ENCODE peak calls at places on chromosomes 7 and 10, in nine cellular contexts. One of them, this sample, is unnamed.

GRCh38 chr7:111676811-111677210 is 114.5 kb upstream of the IMMP2L start:
- DNase-seq in GM23338: no peak
- DNase-seq in naive B cell: no peak
- DNase-seq in fibroblast of mammary gland: no peak
- DNase-seq in NCI-H2029: no peak
- DNase-seq in amniotic stem cell: no peak
- DNase-seq in activated T-cell treated with anti-CD3 and anti-CD28 coated beads for 24 hours: no peak
- DNase-seq in CD4-positive, alpha-beta T cell: no peak
- DNase-seq in H7: no peak
- DNase-seq in this sample: no peak

GRCh38 chr10:3395041-3395440 is 222.5 kb upstream of the PITRM1 start:
- DNase-seq in H7: no peak
- DNase-seq in amniotic stem cell: no peak
- DNase-seq in CD4-positive, alpha-beta T cell: no peak
- DNase-seq in naive B cell: no peak
- DNase-seq in NCI-H2029: no peak
- DNase-seq in activated T-cell treated with anti-CD3 and anti-CD28 coated beads for 24 hours: no peak
- DNase-seq in GM23338: no peak
- DNase-seq in fibroblast of mammary gland: no peak
- DNase-seq in this sample: no peak

GRCh38 chr10:5070648-5071410 is 23.4 kb upstream of the AKR1C3 start:
- DNase-seq in fibroblast of mammary gland: peak; percentile 61
- DNase-seq in CD4-positive, alpha-beta T cell: no peak
- DNase-seq in amniotic stem cell: no peak
- DNase-seq in GM23338: no peak
- DNase-seq in naive B cell: no peak
- DNase-seq in H7: no peak
- DNase-seq in NCI-H2029: no peak
- DNase-seq in activated T-cell treated with anti-CD3 and anti-CD28 coated beads for 24 hours: no peak
- DNase-seq in this sample: peak; percentile 30

GRCh38 chr7:19268737-19269136 is 123.5 kb upstream of the FERD3L start:
- DNase-seq in amniotic stem cell: no peak
- DNase-seq in GM23338: no peak
- DNase-seq in fibroblast of mammary gland: peak; percentile 30
- DNase-seq in H7: no peak
- DNase-seq in CD4-positive, alpha-beta T cell: no peak
- DNase-seq in NCI-H2029: no peak
- DNase-seq in naive B cell: no peak
- DNase-seq in activated T-cell treated with anti-CD3 and anti-CD28 coated beads for 24 hours: no peak
- DNase-seq in this sample: peak; percentile 49

GRCh38 chr10:33413093-33413442 is 78.6 kb upstream of the NRP1 start:
- DNase-seq in amniotic stem cell: no peak
- DNase-seq in GM23338: no peak
- DNase-seq in fibroblast of mammary gland: no peak
- DNase-seq in H7: no peak
- DNase-seq in NCI-H2029: no peak
- DNase-seq in activated T-cell treated with anti-CD3 and anti-CD28 coated beads for 24 hours: no peak
- DNase-seq in naive B cell: no peak
- DNase-seq in CD4-positive, alpha-beta T cell: no peak
- DNase-seq in this sample: no peak

GRCh38 chr10:43299579-43299978 is 32.7 kb upstream of the RASGEF1A start:
- DNase-seq in GM23338: no peak
- DNase-seq in CD4-positive, alpha-beta T cell: peak; percentile 42
- DNase-seq in naive B cell: no peak
- DNase-seq in fibroblast of mammary gland: no peak
- DNase-seq in amniotic stem cell: no peak
- DNase-seq in H7: no peak
- DNase-seq in NCI-H2029: no peak
- DNase-seq in activated T-cell treated with anti-CD3 and anti-CD28 coated beads for 24 hours: peak; percentile 37
- DNase-seq in this sample: no peak

GRCh38 chr10:31822616-31823318 is 105.9 kb downstream of the ARHGAP12 start:
- DNase-seq in activated T-cell treated with anti-CD3 and anti-CD28 coated beads for 24 hours: no peak
- DNase-seq in naive B cell: no peak
- DNase-seq in GM23338: no peak
- DNase-seq in CD4-positive, alpha-beta T cell: no peak
- DNase-seq in NCI-H2029: no peak
- DNase-seq in fibroblast of mammary gland: no peak
- DNase-seq in amniotic stem cell: no peak
- DNase-seq in H7: no peak
- DNase-seq in this sample: no peak

GRCh38 chr7:7570584-7570983 is 3.9 kb downstream of the MIOS start:
- DNase-seq in NCI-H2029: no peak
- DNase-seq in naive B cell: no peak
- DNase-seq in GM23338: no peak
- DNase-seq in activated T-cell treated with anti-CD3 and anti-CD28 coated beads for 24 hours: no peak
- DNase-seq in H7: no peak
- DNase-seq in CD4-positive, alpha-beta T cell: no peak
- DNase-seq in amniotic stem cell: no peak
- DNase-seq in fibroblast of mammary gland: no peak
- DNase-seq in this sample: no peak

GRCh38 chr7:44898059-44898458 is 12.7 kb upstream of the PURB start:
- DNase-seq in naive B cell: no peak
- DNase-seq in fibroblast of mammary gland: no peak
- DNase-seq in activated T-cell treated with anti-CD3 and anti-CD28 coated beads for 24 hours: no peak
- DNase-seq in amniotic stem cell: no peak
- DNase-seq in CD4-positive, alpha-beta T cell: no peak
- DNase-seq in NCI-H2029: no peak
- DNase-seq in GM23338: no peak
- DNase-seq in H7: no peak
- DNase-seq in this sample: no peak

GRCh38 chr7:155396661-155397060 is 61.3 kb upstream of the EN2 start:
- DNase-seq in naive B cell: no peak
- DNase-seq in NCI-H2029: no peak
- DNase-seq in CD4-positive, alpha-beta T cell: no peak
- DNase-seq in H7: peak; percentile 42
- DNase-seq in fibroblast of mammary gland: no peak
- DNase-seq in activated T-cell treated with anti-CD3 and anti-CD28 coated beads for 24 hours: no peak
- DNase-seq in GM23338: no peak
- DNase-seq in amniotic stem cell: no peak
- DNase-seq in this sample: no peak

GRCh38 chr10:101107771-101108170 is 23.3 kb upstream of the TLX1 start:
- DNase-seq in amniotic stem cell: no peak
- DNase-seq in GM23338: no peak
- DNase-seq in NCI-H2029: no peak
- DNase-seq in activated T-cell treated with anti-CD3 and anti-CD28 coated beads for 24 hours: no peak
- DNase-seq in H7: no peak
- DNase-seq in CD4-positive, alpha-beta T cell: no peak
- DNase-seq in fibroblast of mammary gland: no peak
- DNase-seq in naive B cell: no peak
- DNase-seq in this sample: no peak

GRCh38 chr7:95391761-95392160 is 4.4 kb downstream of the PON3 start:
- DNase-seq in activated T-cell treated with anti-CD3 and anti-CD28 coated beads for 24 hours: no peak
- DNase-seq in GM23338: no peak
- DNase-seq in fibroblast of mammary gland: peak; percentile 29
- DNase-seq in NCI-H2029: no peak
- DNase-seq in naive B cell: no peak
- DNase-seq in amniotic stem cell: no peak
- DNase-seq in H7: no peak
- DNase-seq in CD4-positive, alpha-beta T cell: no peak
- DNase-seq in this sample: no peak

GRCh38 chr7:84113906-84114875 is 80.4 kb downstream of the SEMA3A start:
- DNase-seq in naive B cell: no peak
- DNase-seq in activated T-cell treated with anti-CD3 and anti-CD28 coated beads for 24 hours: no peak
- DNase-seq in CD4-positive, alpha-beta T cell: no peak
- DNase-seq in GM23338: no peak
- DNase-seq in fibroblast of mammary gland: no peak
- DNase-seq in amniotic stem cell: no peak
- DNase-seq in NCI-H2029: no peak
- DNase-seq in H7: no peak
- DNase-seq in this sample: no peak

GRCh38 chr7:144437370-144438191 is 34.1 kb upstream of the NOBOX start:
- DNase-seq in naive B cell: peak; percentile 24
- DNase-seq in NCI-H2029: no peak
- DNase-seq in fibroblast of mammary gland: peak; percentile 72
- DNase-seq in H7: peak; percentile 33
- DNase-seq in GM23338: peak; percentile 85
- DNase-seq in amniotic stem cell: peak; percentile 17
- DNase-seq in activated T-cell treated with anti-CD3 and anti-CD28 coated beads for 24 hours: peak; percentile 29
- DNase-seq in CD4-positive, alpha-beta T cell: peak; percentile 6
- DNase-seq in this sample: peak; percentile 17

GRCh38 chr7:2921748-2922147 is 77.6 kb upstream of the GNA12 start:
- DNase-seq in naive B cell: no peak
- DNase-seq in GM23338: peak; percentile 80
- DNase-seq in amniotic stem cell: no peak
- DNase-seq in activated T-cell treated with anti-CD3 and anti-CD28 coated beads for 24 hours: no peak
- DNase-seq in NCI-H2029: no peak
- DNase-seq in H7: peak; percentile 91
- DNase-seq in CD4-positive, alpha-beta T cell: no peak
- DNase-seq in fibroblast of mammary gland: no peak
- DNase-seq in this sample: no peak

This sample was measured in IMR-90.